ENCODE peak calls at places on chromosomes 12 and 14, in four cellular contexts. C is natural killer cell, L is mesothelial cell of epicardium, K is neural progenitor cell. B is an unnamed sample.
A peak's percentile ranks its signal among the peaks of the same experiment; 100 is the strongest.

GRCh38 chr14:65813760-65814387 is 401.3 kb downstream of the FUT8 start:
- DNase-seq in K (peak; percentile 42), C (no peak), L (no peak), B (no peak)

GRCh38 chr12:108645686-108646596 is 12.2 kb upstream of the SELPLG start:
- DNase-seq in L (no peak), K (no peak), C (no peak), B (no peak)

GRCh38 chr14:95495538-95496025 is 20.9 kb downstream of the SYNE3 start:
- DNase-seq in C (no peak), L (no peak), K (no peak), B (peak; percentile 60)

GRCh38 chr14:104856869-104857860 is 7.9 kb upstream of the CEP170B start:
- DNase-seq in C (no peak), K (peak; percentile 32), L (no peak), B (no peak)

GRCh38 chr12:121822393-121823100 is 18.7 kb downstream of the SETD1B start:
- DNase-seq in C (no peak), K (no peak), L (no peak), B (no peak)

GRCh38 chr12:94941440-94941862 is 62.0 kb downstream of the NDUFA12 start:
- DNase-seq in L (no peak), C (peak; percentile 58), K (peak; percentile 11), B (no peak)

GRCh38 chr14:32372154-32372553 is 43.1 kb downstream of the AKAP6 start:
- DNase-seq in L (no peak), K (no peak), C (no peak), B (no peak)

GRCh38 chr12:122937622-122938091 is 28.6 kb downstream of the ABCB9 start:
- DNase-seq in C (no peak), L (no peak), K (no peak), B (no peak)

GRCh38 chr12:31834158-31834557 is 105.3 kb upstream of the AMN1 start:
- DNase-seq in C (no peak), K (no peak), L (no peak), B (no peak)

GRCh38 chr14:22483863-22484593 is 105.0 kb downstream of the DAD1 start:
- DNase-seq in K (no peak), L (no peak), C (no peak), B (no peak)

GRCh38 chr12:92434607-92435025 is 268.2 kb upstream of the PLEKHG7 start:
- DNase-seq in L (no peak), K (no peak), C (no peak), B (no peak)

GRCh38 chr12:25583545-25583944 is 30.5 kb upstream of the LMNTD1 start:
- DNase-seq in L (no peak), C (no peak), K (peak; percentile 17), B (no peak)

GRCh38 chr12:131063427-131063826 is 109.7 kb downstream of the ADGRD1 start:
- DNase-seq in L (no peak), K (no peak), C (no peak), B (no peak)

GRCh38 chr14:101256266-101256665 is 305.0 kb upstream of the DIO3 start:
- DNase-seq in K (no peak), C (no peak), L (no peak), B (no peak)

GRCh38 chr12:40515041-40515825 is 177.0 kb upstream of the CNTN1 start:
- DNase-seq in K (peak; percentile 46), L (no peak), C (no peak), B (no peak)

GRCh38 chr12:59737725-59738463 is 142.1 kb downstream of the SLC16A7 start:
- DNase-seq in L (no peak), C (no peak), K (no peak), B (no peak)

GRCh38 chr14:96501383-96501745 is 818 bp upstream of the PAPOLA start:
- DNase-seq in K (no peak), L (no peak), C (no peak), B (no peak)

GRCh38 chr14:23729720-23730387 is 93.7 kb downstream of the DHRS2 start:
- DNase-seq in C (no peak), K (no peak), L (no peak), B (no peak)

GRCh38 chr14:75234173-75234855 is 44.3 kb upstream of the FOS start:
- DNase-seq in C (no peak), K (no peak), L (no peak), B (no peak)

GRCh38 chr12:110403975-110404675 is 617 bp upstream of the ANAPC7 start:
- DNase-seq in L (peak; percentile 81), K (peak; percentile 90), C (peak; percentile 67), B (peak; percentile 64)

GRCh38 chr12:130639759-130640158 is 76.3 kb downstream of the RIMBP2 start:
- DNase-seq in C (no peak), K (no peak), L (no peak), B (no peak)

GRCh38 chr12:122848471-122849351 is 13.5 kb downstream of the HIP1R start:
- DNase-seq in L (no peak), C (no peak), K (no peak), B (no peak)

GRCh38 chr14:72743626-72744025 is 150.3 kb downstream of the DPF3 start:
- DNase-seq in K (no peak), C (no peak), L (peak; percentile 34), B (no peak)

GRCh38 chr12:75877588-75878381 is 153.8 kb downstream of the PHLDA1 start:
- DNase-seq in L (no peak), K (no peak), C (no peak), B (no peak)

GRCh38 chr12:127455347-127456265 is 811.4 kb upstream of the TMEM132C start:
- DNase-seq in L (no peak), K (peak; percentile 62), C (no peak), B (no peak)

DNA sequence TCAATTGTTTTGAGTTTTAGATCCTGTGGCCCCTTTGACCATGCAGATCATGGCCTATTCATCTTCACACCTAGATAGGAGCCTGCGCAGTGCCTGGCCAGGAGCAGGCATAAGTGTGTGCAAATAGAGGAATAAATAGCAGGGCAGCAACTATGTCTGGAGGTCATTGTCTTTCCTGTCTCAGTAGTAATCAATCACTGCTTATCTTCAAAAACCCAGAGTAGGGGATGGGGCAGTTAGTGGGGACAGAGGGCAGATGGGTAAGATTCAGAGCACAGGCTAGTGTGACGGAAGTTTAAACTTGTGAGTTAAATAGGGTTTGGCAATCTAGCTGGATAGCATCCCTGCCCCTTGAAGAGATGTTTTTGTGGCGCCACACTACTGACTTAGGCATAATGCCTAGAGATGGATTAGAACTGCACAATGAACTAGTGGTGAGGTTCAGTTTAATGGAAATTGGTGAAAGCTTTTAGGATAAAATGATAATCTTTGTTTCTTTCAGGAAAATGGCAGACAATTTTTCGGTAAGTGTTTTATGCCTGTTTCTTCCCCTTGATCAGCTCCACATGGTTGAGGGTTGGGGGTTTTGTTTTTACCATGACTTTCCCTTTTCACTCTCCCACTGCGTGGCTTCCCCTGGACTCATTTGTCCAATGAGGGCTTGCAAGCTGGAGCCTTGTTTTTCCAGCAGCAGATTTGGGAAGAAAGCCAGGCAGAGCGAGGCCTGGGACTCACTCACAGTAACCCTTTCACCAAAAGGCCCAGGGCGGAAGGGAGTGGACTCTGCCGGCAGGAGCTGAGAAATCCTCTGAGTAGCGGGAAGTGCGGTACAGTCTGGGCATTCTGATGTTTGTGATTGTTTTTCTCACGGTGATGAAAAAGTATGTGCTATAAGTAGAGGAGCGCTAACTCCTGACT is 8.1 kb downstream of the LGALS3 start:
- DNase-seq in C (no peak), K (no peak), L (no peak), B (no peak)
- TF ChIP-seq CTCF in C (no peak), K (no peak), L (no peak), B (no peak)

DNA sequence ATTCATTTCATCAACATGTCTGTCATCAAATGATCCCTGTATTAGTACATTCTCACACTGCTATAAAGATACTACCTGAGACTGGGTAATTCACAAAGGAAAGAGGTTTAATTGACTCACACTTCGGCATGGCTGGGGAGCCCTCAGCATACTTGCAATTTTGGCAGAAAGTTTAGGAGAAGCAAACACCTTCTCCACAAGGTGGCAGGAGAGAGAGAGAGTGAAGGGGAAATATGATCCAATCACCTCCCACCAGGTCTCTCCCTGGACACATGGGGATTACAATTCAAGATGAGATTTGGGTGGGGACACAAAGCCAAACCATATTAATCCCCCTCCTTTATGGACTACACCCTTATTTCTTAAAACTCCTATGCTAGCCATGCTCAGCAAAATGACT is 932.2 kb downstream of the FLRT2 start:
- DNase-seq in C (no peak), K (peak; percentile 50), L (no peak), B (no peak)
- TF ChIP-seq CTCF in C (peak; percentile 39), K (peak; percentile 48), L (no peak), B (no peak)

GRCh38 chr14:39467889-39468524 is 35.8 kb upstream of the FBXO33 start:
- DNase-seq in K (peak; percentile 71), C (no peak), L (no peak), B (no peak)

GRCh38 chr14:39474416-39474911 is 42.2 kb upstream of the FBXO33 start:
- DNase-seq in K (no peak), C (no peak), L (no peak), B (no peak)

GRCh38 chr14:39472078-39472477 is 39.8 kb upstream of the FBXO33 start:
- DNase-seq in L (no peak), C (no peak), K (no peak), B (no peak)

DNA sequence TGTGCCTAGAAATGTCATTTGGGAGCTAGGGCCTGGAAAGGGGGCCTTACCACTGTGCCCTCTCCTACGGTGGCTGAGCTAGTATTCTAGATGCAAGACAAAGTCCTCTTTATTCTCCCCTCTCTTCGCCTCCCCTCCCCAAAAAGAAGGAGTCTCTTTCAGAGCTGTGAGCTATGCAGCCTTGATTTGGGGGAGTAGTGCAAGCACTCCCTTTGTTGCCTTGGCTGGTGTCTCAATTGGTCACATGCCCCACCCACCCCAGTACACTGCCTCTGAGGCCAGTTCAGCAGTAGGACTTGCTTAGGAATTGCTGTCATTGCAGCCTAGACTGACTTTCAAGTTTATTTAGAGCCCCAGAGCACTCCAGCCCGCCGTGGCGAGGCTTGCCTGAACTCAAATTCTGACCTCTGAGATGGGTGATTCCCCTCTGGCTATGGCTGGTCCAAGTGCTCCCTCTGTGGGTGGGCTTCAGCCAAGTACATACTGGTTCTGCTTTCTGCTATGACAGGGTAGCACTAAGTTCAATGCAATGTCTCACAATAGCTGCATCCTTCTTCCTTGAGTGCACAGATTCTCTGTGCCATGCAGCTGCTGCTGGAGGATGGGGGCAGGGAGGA is 37.0 kb upstream of the FBXO33 start:
- DNase-seq in C (peak; percentile 20), K (peak; percentile 28), L (no peak), B (peak; percentile 19)
- TF ChIP-seq CTCF in C (no peak), K (peak; percentile 30), L (no peak), B (no peak)

GRCh38 chr14:39763402-39763890 is 331.2 kb upstream of the FBXO33 start:
- DNase-seq in C (no peak), K (no peak), L (no peak), B (no peak)

GRCh38 chr14:39765676-39766075 is 333.4 kb upstream of the FBXO33 start:
- DNase-seq in L (no peak), C (no peak), K (no peak), B (no peak)

GRCh38 chr14:39762576-39763401 is 330.6 kb upstream of the FBXO33 start:
- DNase-seq in C (no peak), K (no peak), L (no peak), B (no peak)

GRCh38 chr14:39768579-39768978 is 336.3 kb upstream of the FBXO33 start:
- DNase-seq in L (no peak), C (no peak), K (no peak), B (no peak)

DNA sequence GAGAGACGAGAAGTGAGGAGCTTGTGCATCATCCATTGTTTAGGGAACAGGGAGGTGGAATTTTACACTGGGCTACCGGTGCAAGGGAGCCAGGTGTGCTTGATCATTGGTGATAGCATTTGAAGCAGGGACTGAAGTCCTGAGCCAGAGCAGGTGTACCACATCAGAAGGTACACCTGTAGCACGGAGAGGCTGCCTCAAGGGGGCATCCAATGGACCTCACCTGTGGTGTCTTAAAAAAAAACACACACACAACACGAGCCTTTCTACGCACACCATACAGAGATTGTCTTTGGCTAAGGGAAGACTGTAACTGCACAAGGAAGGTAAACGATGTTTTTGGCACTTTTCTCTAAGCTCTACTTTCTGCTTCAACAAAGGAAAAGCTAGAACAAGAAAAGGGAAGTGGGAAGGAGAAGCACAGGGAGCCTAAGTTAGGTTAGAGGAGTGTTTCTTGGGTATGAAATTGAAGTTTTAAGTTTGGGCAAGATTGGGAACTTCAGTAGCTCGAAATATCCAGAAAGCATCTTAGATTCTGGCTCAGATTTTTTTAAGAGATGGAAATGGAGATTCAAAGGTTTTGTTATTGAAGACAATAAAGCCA is 334.3 kb upstream of the FBXO33 start:
- DNase-seq in K (no peak), C (no peak), L (no peak), B (no peak)
- TF ChIP-seq CTCF in K (no peak), C (no peak), L (no peak), B (no peak)